ENCODE peak calls at places on chromosome 4, in eight cellular contexts. Y is NCI-H2029; B is cardiac muscle cell; K is posterior vena cava; V is pulmonary artery endothelial cell; N is Calu3; Z is HT1080; W is stimulated activated CD8-positive, alpha-beta memory T cell treated with anti-CD3 and anti-CD28 coated beads, Interleukin-4, amount 100 ng/mL, for 1 hour. F is an unnamed sample.

GRCh38 chr4:183328832-183329231 is 6.6 kb upstream of the CLDN24 start:
- DNase-seq in V (no peak), Y (no peak), Z (no peak), W (no peak), B (no peak), N (no peak), K (no peak), F (no peak)

GRCh38 chr4:26289421-26289820 is 31.4 kb upstream of the RBPJ start:
- DNase-seq in N (no peak), K (no peak), V (no peak), W (no peak), B (no peak), Y (no peak), Z (no peak), F (no peak)

GRCh38 chr4:132809298-132810032 is 339.6 kb upstream of the PCDH10 start:
- DNase-seq in Z (no peak), Y (no peak), N (no peak), W (no peak), B (peak), V (no peak), K (no peak), F (no peak)

GRCh38 chr4:114479595-114479994 is 119.0 kb upstream of the UGT8 start:
- DNase-seq in Z (no peak), V (no peak), N (no peak), B (no peak), Y (no peak), W (no peak), K (no peak), F (no peak)

GRCh38 chr4:101711590-101712255 is 78.8 kb upstream of the BANK1 start:
- DNase-seq in Z (no peak), Y (no peak), V (no peak), B (no peak), W (no peak), N (no peak), K (no peak), F (no peak)

GRCh38 chr4:159766241-159766640 is 663.4 kb downstream of the RAPGEF2 start:
- DNase-seq in W (no peak), N (no peak), K (no peak), Z (no peak), Y (no peak), V (no peak), B (no peak), F (no peak)

GRCh38 chr4:77586953-77587383 is 18.7 kb upstream of the CXCL13 start:
- DNase-seq in W (no peak), B (no peak), Y (no peak), N (peak), V (no peak), Z (peak), K (no peak), F (no peak)

GRCh38 chr4:17448689-17449088 is 63.2 kb downstream of the QDPR start:
- DNase-seq in Y (no peak), V (no peak), W (no peak), Z (peak), B (no peak), N (no peak), K (no peak), F (peak)

GRCh38 chr4:139247241-139247640 is 32.8 kb downstream of the MGARP start:
- DNase-seq in Z (peak), W (no peak), B (no peak), K (no peak), V (no peak), N (no peak), Y (no peak), F (no peak)

GRCh38 chr4:104907991-104908390 is 238.7 kb upstream of the TET2 start:
- DNase-seq in B (no peak), Y (no peak), V (no peak), K (no peak), Z (no peak), W (no peak), N (no peak), F (no peak)

GRCh38 chr4:9804918-9805317 is 23.5 kb downstream of the DRD5 start:
- DNase-seq in N (no peak), B (no peak), W (no peak), K (no peak), V (no peak), Y (no peak), Z (no peak), F (peak)

GRCh38 chr4:66906314-66906713 is 639.0 kb downstream of the CENPC start:
- DNase-seq in Z (no peak), K (no peak), W (no peak), V (no peak), B (peak), Y (peak), N (no peak), F (no peak)

GRCh38 chr4:184991860-184992259 is 26.4 kb upstream of the HELT start:
- DNase-seq in Y (no peak), N (no peak), B (no peak), Z (no peak), V (no peak), K (no peak), W (no peak), F (no peak)

GRCh38 chr4:113998026-113998425 is 18.6 kb upstream of the ARSJ start:
- DNase-seq in K (no peak), V (no peak), Z (no peak), B (no peak), Y (no peak), W (no peak), N (no peak), F (no peak)

GRCh38 chr4:168900080-168900479 is 110.0 kb downstream of the CBR4 start:
- DNase-seq in B (no peak), Y (no peak), N (no peak), W (no peak), Z (no peak), K (peak), V (no peak), F (no peak)

GRCh38 chr4:119666653-119667091 is 38.1 kb upstream of the PDE5A start:
- DNase-seq in B (peak), K (no peak), V (no peak), Z (no peak), Y (no peak), W (no peak), N (no peak), F (no peak)

GRCh38 chr4:6731780-6732179 is 15.8 kb downstream of the BLOC1S4 start:
- DNase-seq in Y (no peak), K (no peak), B (no peak), V (no peak), N (no peak), Z (no peak), W (no peak), F (no peak)

GRCh38 chr4:105236917-105237311 is 90.2 kb downstream of the TET2 start:
- DNase-seq in Y (no peak), N (no peak), Z (no peak), B (no peak), V (no peak), K (no peak), W (no peak), F (no peak)

GRCh38 chr4:14446904-14447303 is 555.4 kb upstream of the CPEB2 start:
- DNase-seq in W (no peak), B (no peak), Z (no peak), N (no peak), Y (no peak), K (no peak), V (no peak), F (no peak)

GRCh38 chr4:174629265-174629664 is 107.0 kb upstream of the HPGD start:
- DNase-seq in Z (no peak), V (no peak), W (no peak), B (no peak), N (no peak), K (no peak), Y (no peak), F (peak)

GRCh38 chr4:12902735-12903134 is 581.4 kb downstream of the RAB28 start:
- DNase-seq in B (no peak), N (no peak), V (no peak), Z (no peak), W (no peak), Y (no peak), K (no peak), F (no peak)

GRCh38 chr4:13546855-13547562 is 2.7 kb upstream of the NKX3-2 start:
- DNase-seq in Y (peak), N (no peak), V (no peak), Z (no peak), K (peak), W (no peak), B (no peak), F (no peak)

GRCh38 chr4:62531250-62531649 is 1331.1 kb downstream of the ADGRL3 start:
- DNase-seq in V (no peak), Z (no peak), W (no peak), N (no peak), K (no peak), Y (no peak), B (no peak), F (no peak)

GRCh38 chr4:89307446-89308160 is at the start of gene GPRIN3:
- DNase-seq in Z (no peak), W (peak), B (peak), K (peak), N (peak), Y (peak), V (peak), F (no peak)

GRCh38 chr4:108636246-108636645 is 14.2 kb upstream of the OSTC start:
- DNase-seq in N (no peak), B (no peak), Z (no peak), K (no peak), Y (no peak), V (no peak), W (no peak), F (no peak)

GRCh38 chr4:83071116-83071515 is 36.1 kb downstream of the COPS4 start:
- DNase-seq in B (no peak), V (peak), Y (no peak), Z (no peak), N (no peak), K (no peak), W (no peak), F (no peak)

GRCh38 chr4:121794505-121795192 is 6.5 kb upstream of the EXOSC9 start:
- DNase-seq in W (no peak), Y (no peak), B (peak), Z (no peak), K (no peak), N (no peak), V (no peak), F (no peak)

GRCh38 chr4:878796-879729 is 53.1 kb downstream of the GAK start:
- DNase-seq in Y (no peak), V (no peak), B (no peak), W (no peak), N (no peak), K (no peak), Z (no peak), F (no peak)

GRCh38 chr4:62398318-62398717 is 1198.2 kb downstream of the ADGRL3 start:
- DNase-seq in N (no peak), V (no peak), B (no peak), K (no peak), Z (no peak), W (no peak), Y (no peak), F (no peak)

F was measured in RKO.